ENCODE peak calls at places on chromosomes 12 and 14, in six cellular contexts. H is neuronal stem cell, V is mesenchymal stem cell, I is IMR-90, Q is H1, C is trophoblast cell. R is an unnamed sample.

GRCh38 chr14:48670939-48671338 is 915.2 kb downstream of the RPS29 start:
- DNase-seq in I (no peak), C (no peak), H (no peak), V (no peak), Q (no peak), R (no peak)

GRCh38 chr14:84006643-84007137 is 1523.3 kb upstream of the FLRT2 start:
- DNase-seq in C (no peak), Q (no peak), V (no peak), I (no peak), H (peak), R (no peak)

GRCh38 chr14:97719931-97720330 is 922.7 kb downstream of the VRK1 start:
- DNase-seq in C (no peak), V (no peak), H (no peak), I (no peak), Q (no peak), R (no peak)

GRCh38 chr14:70908918-70909641 is 1.8 kb downstream of the PCNX1 start:
- DNase-seq in Q (no peak), V (no peak), C (no peak), I (no peak), H (no peak), R (no peak)

GRCh38 chr14:58772814-58773620 is 135.3 kb downstream of the DACT1 start:
- DNase-seq in C (no peak), Q (no peak), V (peak), H (no peak), I (peak), R (peak)

GRCh38 chr14:92565040-92565717 is 51.6 kb downstream of the RIN3 start:
- DNase-seq in H (no peak), Q (no peak), C (peak), V (no peak), I (no peak), R (no peak)

GRCh38 chr14:92747701-92748258 is 647 bp downstream of the LGMN start:
- DNase-seq in V (peak), I (no peak), H (no peak), C (peak), Q (no peak), R (no peak)

GRCh38 chr12:105107497-105108371 is at the start of gene WASHC4:
- DNase-seq in C (peak), I (peak), H (peak), Q (peak), V (peak), R (peak)

GRCh38 chr12:42756841-42757661 is 167.5 kb upstream of the PRICKLE1 start:
- DNase-seq in C (peak), I (peak), V (peak), H (peak), Q (peak), R (peak)

GRCh38 chr14:94689218-94689984 is 77.2 kb downstream of the SERPINA3 start:
- DNase-seq in H (peak), C (peak), V (peak), I (peak), Q (peak), R (peak)

GRCh38 chr12:27236498-27236897 is 7.6 kb upstream of the STK38L start:
- DNase-seq in V (peak), C (peak), Q (no peak), H (no peak), I (peak), R (no peak)

GRCh38 chr12:6061661-6062060 is 62.8 kb downstream of the VWF start:
- DNase-seq in H (no peak), C (no peak), Q (no peak), I (peak), V (peak), R (no peak)

GRCh38 chr14:54812661-54813060 is 90.0 kb downstream of the GCH1 start:
- DNase-seq in I (no peak), C (no peak), Q (no peak), V (no peak), H (no peak), R (no peak)

GRCh38 chr12:4169959-4170358 is 103.6 kb upstream of the CCND2 start:
- DNase-seq in Q (peak), I (no peak), H (no peak), C (no peak), V (no peak), R (no peak)

GRCh38 chr12:24756479-24757024 is 192.3 kb downstream of the BCAT1 start:
- DNase-seq in C (no peak), V (no peak), I (peak), H (no peak), Q (no peak), R (no peak)

GRCh38 chr12:54444202-54444601 is 25.1 kb upstream of the ITGA5 start:
- DNase-seq in Q (no peak), V (no peak), C (no peak), H (no peak), I (no peak), R (no peak)

GRCh38 chr14:71103662-71104484 is 196.6 kb downstream of the PCNX1 start:
- DNase-seq in H (peak), C (peak), V (peak), Q (no peak), I (peak), R (no peak)

GRCh38 chr12:11798856-11799530 is 149.5 kb downstream of the ETV6 start:
- DNase-seq in C (peak), I (peak), V (peak), H (no peak), Q (no peak), R (no peak)

GRCh38 chr14:72892879-72893635 is 844 bp downstream of the DPF3 start:
- DNase-seq in I (no peak), C (peak), Q (peak), H (no peak), V (peak), R (no peak)

GRCh38 chr14:22598099-22598895 is at the start of gene ABHD4:
- DNase-seq in C (peak), I (peak), Q (peak), H (peak), V (peak), R (peak)

GRCh38 chr12:124732275-124733075 is 131.2 kb downstream of the SCARB1 start:
- DNase-seq in I (no peak), Q (no peak), C (peak), H (no peak), V (peak), R (no peak)

GRCh38 chr14:95727084-95727700 is 13.3 kb upstream of the TCL1A start:
- DNase-seq in C (no peak), Q (peak), V (no peak), I (no peak), H (no peak), R (no peak)

GRCh38 chr12:87054225-87054624 is 798.0 kb upstream of the MGAT4C start:
- DNase-seq in Q (no peak), I (no peak), C (no peak), H (no peak), V (no peak), R (no peak)

GRCh38 chr12:110804406-110804805 is 42.4 kb upstream of the CCDC63 start:
- DNase-seq in I (no peak), H (no peak), V (no peak), Q (no peak), C (no peak), R (no peak)

GRCh38 chr12:106417926-106418910 is 60.7 kb downstream of the POLR3B start:
- DNase-seq in I (peak), V (peak), Q (no peak), C (peak), H (no peak), R (no peak)

GRCh38 chr14:71155743-71156142 is 248.5 kb downstream of the PCNX1 start:
- DNase-seq in C (peak), Q (no peak), V (no peak), H (no peak), I (no peak), R (no peak)

GRCh38 chr14:81471062-81471461 is 62.6 kb downstream of the SEL1L start:
- DNase-seq in I (no peak), C (no peak), H (no peak), Q (no peak), V (no peak), R (no peak)

GRCh38 chr12:75606921-75607320 is 95.5 kb upstream of the KRR1 start:
- DNase-seq in C (no peak), V (no peak), I (no peak), H (no peak), Q (no peak), R (no peak)

GRCh38 chr14:65348137-65348536 is 64.4 kb upstream of the FUT8 start:
- DNase-seq in V (peak), Q (no peak), C (no peak), H (no peak), I (no peak), R (no peak)

GRCh38 chr12:87238466-87238865 is 790.7 kb downstream of the C12orf50 start:
- DNase-seq in I (no peak), Q (no peak), C (no peak), H (no peak), V (no peak), R (no peak)

GRCh38 chr12:47111392-47111778 is 31.6 kb upstream of the AMIGO2 start:
- DNase-seq in H (no peak), I (no peak), V (no peak), Q (no peak), C (no peak), R (no peak)

GRCh38 chr12:67367843-67368242 is 98.7 kb downstream of the CAND1 start:
- DNase-seq in Q (no peak), V (no peak), I (peak), C (no peak), H (no peak), R (no peak)

GRCh38 chr12:2160043-2160442 is 107.3 kb downstream of the CACNA1C start:
- DNase-seq in Q (no peak), V (peak), C (no peak), H (no peak), I (no peak), R (no peak)

GRCh38 chr12:92061061-92061460 is 84.6 kb downstream of the BTG1 start:
- DNase-seq in C (no peak), Q (no peak), H (no peak), V (no peak), I (no peak), R (no peak)

GRCh38 chr12:56158926-56159461 is 835 bp downstream of the MYL6 start:
- DNase-seq in V (peak), I (peak), C (peak), H (peak), Q (peak), R (peak)

GRCh38 chr12:47302111-47302597 is 222.4 kb upstream of the AMIGO2 start:
- DNase-seq in I (no peak), V (no peak), Q (no peak), H (no peak), C (peak), R (no peak)

GRCh38 chr12:16669756-16670155 is 63.8 kb upstream of the LMO3 start:
- DNase-seq in V (no peak), C (no peak), Q (no peak), H (no peak), I (no peak), R (no peak)

GRCh38 chr12:16670456-16671050 is 64.6 kb upstream of the LMO3 start:
- DNase-seq in H (no peak), V (no peak), C (peak), Q (no peak), I (peak), R (no peak)

GRCh38 chr12:16668198-16668597 is 62.2 kb upstream of the LMO3 start:
- DNase-seq in Q (no peak), H (no peak), I (no peak), C (no peak), V (no peak), R (no peak)
- H3K14ac ChIP-seq in Q (no peak), H (no peak), I (no peak), C (no peak), V (no peak), R (no peak)

GRCh38 chr12:109016978-109017377 is 3.9 kb downstream of the SVOP start:
- DNase-seq in H (no peak), C (no peak), V (no peak), Q (no peak), I (no peak), R (peak)
- H3K14ac ChIP-seq in H (no peak), C (no peak), V (no peak), Q (no peak), I (no peak), R (no peak)

DNA sequence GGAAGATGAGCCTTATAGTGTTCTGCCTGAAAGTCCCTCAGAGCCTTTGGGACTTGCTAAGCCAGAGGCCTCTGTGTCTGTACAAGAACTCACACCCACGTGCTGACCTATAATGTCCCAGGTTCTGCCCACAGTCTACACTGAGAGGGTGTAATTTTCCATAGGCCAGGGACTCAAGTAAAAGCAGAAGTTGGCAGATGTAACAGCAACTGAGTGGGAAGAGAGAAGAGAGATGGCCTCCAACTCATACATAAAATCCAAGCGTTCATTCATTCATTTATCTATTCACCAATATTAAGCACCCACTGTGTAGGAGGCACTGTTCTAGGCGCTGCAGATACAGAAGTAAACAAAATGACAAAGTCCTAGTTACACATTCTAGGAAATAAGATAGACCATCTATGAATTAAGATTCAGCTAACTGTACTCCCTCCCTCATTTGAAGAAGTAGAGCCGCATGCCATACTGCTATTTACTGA is 41.7 kb upstream of the MDM1 start:
- DNase-seq in I (no peak), H (no peak), C (no peak), V (no peak), Q (no peak), R (no peak)
- H3K14ac ChIP-seq in I (no peak), H (no peak), C (no peak), V (no peak), Q (no peak), R (no peak)

GRCh38 chr12:68418137-68418460 is 85.9 kb upstream of the MDM1 start:
- DNase-seq in Q (no peak), I (no peak), H (no peak), V (no peak), C (no peak), R (no peak)
- H3K14ac ChIP-seq in Q (no peak), I (no peak), H (no peak), V (no peak), C (no peak), R (no peak)